ENCODE peak calls at places on chromosome X, in eight cellular contexts. J is activated CD8-positive, alpha-beta T cell treated with anti-CD3 and anti-CD28 coated beads for 36 hours; P is posterior vena cava; K is activated CD4-positive, CD25-positive, alpha-beta regulatory T cell; O is foreskin fibroblast; R is globus pallidus; T is psoas muscle; S is ACHN. Y is an unnamed sample.

GRCh38 chrX:68490644-68491043 is 8.2 kb upstream of the YIPF6 start:
- DNase-seq in P (no peak), O (peak), T (no peak), J (no peak), R (no peak), S (peak), K (no peak), Y (peak)

GRCh38 chrX:120463241-120463640 is 5.9 kb downstream of the LAMP2 start:
- DNase-seq in R (peak), T (no peak), K (no peak), P (no peak), J (no peak), S (no peak), O (peak), Y (peak)

GRCh38 chrX:97787311-97787710 is 903.6 kb downstream of the RPA4 start:
- DNase-seq in O (no peak), K (no peak), P (no peak), T (no peak), S (no peak), R (no peak), J (no peak), Y (no peak)

GRCh38 chrX:33188881-33189280 is 22.5 kb downstream of the DMD start:
- DNase-seq in J (no peak), P (no peak), K (no peak), O (no peak), T (no peak), R (no peak), S (no peak), Y (peak)

GRCh38 chrX:38929966-38930421 is 128.7 kb downstream of the MID1IP1 start:
- DNase-seq in P (no peak), T (peak), R (peak), O (peak), S (no peak), J (no peak), K (no peak), Y (peak)

GRCh38 chrX:75156537-75156945 is 458 bp upstream of the ABCB7 start:
- DNase-seq in O (peak), R (peak), J (peak), K (no peak), S (peak), T (no peak), P (no peak), Y (peak)

GRCh38 chrX:133535066-133535465 is 119.8 kb upstream of the GPC4 start:
- DNase-seq in O (no peak), R (no peak), J (no peak), T (no peak), P (no peak), S (no peak), K (no peak), Y (no peak)

GRCh38 chrX:150664290-150664689 is 28.9 kb upstream of the MTMR1 start:
- DNase-seq in K (no peak), J (no peak), O (no peak), S (no peak), P (no peak), R (no peak), T (peak), Y (no peak)

GRCh38 chrX:24204331-24204730 is 54.8 kb downstream of the ZFX start:
- DNase-seq in J (no peak), P (no peak), K (no peak), O (peak), T (no peak), S (no peak), R (no peak), Y (peak)

GRCh38 chrX:104254442-104255115 is at the start of gene ESX1:
- DNase-seq in S (no peak), R (no peak), O (peak), K (no peak), P (no peak), T (no peak), J (peak), Y (no peak)

GRCh38 chrX:150372280-150372679 is 9.2 kb downstream of the MAMLD1 start:
- DNase-seq in O (no peak), J (no peak), K (no peak), S (no peak), T (no peak), R (peak), P (no peak), Y (no peak)

GRCh38 chrX:3522016-3522690 is 175.7 kb upstream of the MXRA5 start:
- DNase-seq in S (no peak), T (no peak), R (no peak), J (no peak), P (no peak), K (no peak), O (peak), Y (peak)

GRCh38 chrX:40663880-40664630 is 16.7 kb upstream of the CXorf38 start:
- DNase-seq in K (no peak), P (no peak), S (no peak), O (peak), J (no peak), T (no peak), R (peak), Y (peak)

GRCh38 chrX:41027388-41027787 is 57.9 kb upstream of the USP9X start:
- DNase-seq in S (no peak), J (no peak), T (no peak), O (peak), K (no peak), R (no peak), P (no peak), Y (peak)

GRCh38 chrX:103376118-103376978 is at the start of gene BEX3:
- DNase-seq in P (peak), R (peak), T (peak), S (peak), O (peak), J (peak), K (no peak), Y (peak)

GRCh38 chrX:35726176-35726575 is 72.0 kb upstream of the MAGEB16 start:
- DNase-seq in S (peak), J (no peak), K (no peak), O (no peak), R (no peak), T (no peak), P (no peak), Y (no peak)

GRCh38 chrX:109914114-109914849 is 88.6 kb upstream of the TMEM164 start:
- DNase-seq in R (no peak), O (no peak), K (no peak), P (no peak), S (no peak), T (no peak), J (no peak), Y (no peak)

GRCh38 chrX:15382809-15383208 is 1.4 kb downstream of the VEGFD start:
- DNase-seq in J (no peak), K (no peak), P (no peak), R (no peak), O (peak), S (no peak), T (no peak), Y (no peak)

GRCh38 chrX:31423575-31424284 is 351.9 kb upstream of the FTHL17 start:
- DNase-seq in J (peak), R (peak), S (peak), O (peak), K (no peak), P (no peak), T (no peak), Y (peak)

GRCh38 chrX:35351212-35351611 is 408.6 kb downstream of the FAM47B start:
- DNase-seq in J (no peak), S (no peak), T (no peak), K (no peak), P (no peak), R (no peak), O (no peak), Y (no peak)

GRCh38 chrX:44913656-44914531 is 40.9 kb downstream of the KDM6A start:
- DNase-seq in J (no peak), O (no peak), P (no peak), R (no peak), T (no peak), S (no peak), K (no peak), Y (no peak)

GRCh38 chrX:147602297-147602696 is 309.4 kb upstream of the FMR1 start:
- DNase-seq in R (no peak), J (no peak), S (peak), K (no peak), O (no peak), P (no peak), T (no peak), Y (no peak)

GRCh38 chrX:102669526-102669925 is 18.2 kb downstream of the GPRASP1 start:
- DNase-seq in T (no peak), S (no peak), O (no peak), K (no peak), P (no peak), J (no peak), R (no peak), Y (no peak)

GRCh38 chrX:8988456-8988855 is 45.5 kb downstream of the FAM9B start:
- DNase-seq in P (peak), T (peak), J (peak), R (no peak), S (no peak), K (no peak), O (peak), Y (no peak)

GRCh38 chrX:51891821-51892551 is 1.4 kb upstream of the MAGED1 start:
- DNase-seq in S (no peak), K (no peak), P (peak), R (peak), T (peak), J (no peak), O (peak), Y (peak)

GRCh38 chrX:17499512-17499911 is 124.5 kb downstream of the NHS start:
- DNase-seq in O (no peak), S (no peak), R (no peak), J (no peak), K (no peak), T (no peak), P (no peak), Y (no peak)

GRCh38 chrX:107102980-107103379 is 15.6 kb downstream of the RBM41 start:
- DNase-seq in J (no peak), S (peak), K (no peak), T (no peak), O (peak), R (no peak), P (no peak), Y (no peak)

GRCh38 chrX:37993857-37994619 is 12.3 kb upstream of the SYTL5 start:
- DNase-seq in P (no peak), R (no peak), S (no peak), O (no peak), T (no peak), J (peak), K (no peak), Y (no peak)

GRCh38 chrX:17617794-17618193 is 119.5 kb upstream of the SCML1 start:
- DNase-seq in P (no peak), R (no peak), J (no peak), S (no peak), O (peak), K (no peak), T (no peak), Y (no peak)

GRCh38 chrX:154727418-154728323 is 23.2 kb downstream of the GAB3 start:
- DNase-seq in R (no peak), K (no peak), P (no peak), J (no peak), S (peak), O (peak), T (peak), Y (peak)

GRCh38 chrX:38061335-38061734 is 55.0 kb downstream of the SYTL5 start:
- DNase-seq in J (no peak), R (no peak), T (no peak), S (peak), O (peak), K (no peak), P (no peak), Y (peak)

GRCh38 chrX:31600823-31601222 is 529.0 kb upstream of the FTHL17 start:
- DNase-seq in O (no peak), S (no peak), R (no peak), K (no peak), P (no peak), T (no peak), J (no peak), Y (no peak)

GRCh38 chrX:45007598-45007997 is 134.6 kb downstream of the KDM6A start:
- DNase-seq in T (no peak), P (no peak), R (no peak), K (no peak), S (no peak), J (no peak), O (no peak), Y (no peak)

GRCh38 chrX:38109042-38109904 is 102.9 kb downstream of the SYTL5 start:
- DNase-seq in T (no peak), K (no peak), J (no peak), O (no peak), R (no peak), P (no peak), S (no peak), Y (no peak)

Y was measured in HCEC 1CT.